ENCODE peak calls at places on chromosomes 13 and 19, in five cellular contexts. One of them, this sample, is unnamed.

GRCh38 chr19:13826652-13827235 is 31.5 kb downstream of the ZSWIM4 start:
- DNase-seq in astrocyte: no peak
- DNase-seq in IMR-90: no peak
- DNase-seq in hepatocyte: no peak
- DNase-seq in fibroblast of lung: no peak
- DNase-seq in this sample: no peak

GRCh38 chr13:78047151-78047550 is 128.5 kb upstream of the EDNRB start:
- DNase-seq in astrocyte: no peak
- DNase-seq in IMR-90: no peak
- DNase-seq in hepatocyte: no peak
- DNase-seq in fibroblast of lung: no peak
- DNase-seq in this sample: no peak

GRCh38 chr13:35927554-35927953 is 203.6 kb downstream of the DCLK1 start:
- DNase-seq in astrocyte: peak; percentile 91
- DNase-seq in IMR-90: peak; percentile 97
- DNase-seq in hepatocyte: peak; percentile 67
- DNase-seq in fibroblast of lung: peak; percentile 91
- DNase-seq in this sample: no peak

GRCh38 chr19:34499155-34499834 is 17.7 kb downstream of the WTIP start:
- DNase-seq in astrocyte: no peak
- DNase-seq in IMR-90: no peak
- DNase-seq in hepatocyte: no peak
- DNase-seq in fibroblast of lung: no peak
- DNase-seq in this sample: no peak

GRCh38 chr13:63636231-63636993 is 2220.8 kb upstream of the PCDH20 start:
- DNase-seq in astrocyte: no peak
- DNase-seq in IMR-90: no peak
- DNase-seq in hepatocyte: no peak
- DNase-seq in fibroblast of lung: no peak
- DNase-seq in this sample: peak; percentile 9

GRCh38 chr19:18506101-18506534 is 15.8 kb downstream of the ELL start:
- DNase-seq in astrocyte: no peak
- DNase-seq in IMR-90: no peak
- DNase-seq in hepatocyte: no peak
- DNase-seq in fibroblast of lung: no peak
- DNase-seq in this sample: no peak

GRCh38 chr19:56162258-56162657 is 13.6 kb upstream of the GALP start:
- DNase-seq in astrocyte: peak; percentile 20
- DNase-seq in IMR-90: peak; percentile 41
- DNase-seq in hepatocyte: peak; percentile 3
- DNase-seq in fibroblast of lung: peak; percentile 26
- DNase-seq in this sample: peak; percentile 15

GRCh38 chr19:31625056-31625455 is 275.8 kb upstream of the TSHZ3 start:
- DNase-seq in astrocyte: no peak
- DNase-seq in IMR-90: no peak
- DNase-seq in hepatocyte: no peak
- DNase-seq in fibroblast of lung: no peak
- DNase-seq in this sample: no peak

GRCh38 chr13:103805771-103806170 is 739.6 kb upstream of the SLC10A2 start:
- DNase-seq in astrocyte: no peak
- DNase-seq in IMR-90: no peak
- DNase-seq in hepatocyte: no peak
- DNase-seq in fibroblast of lung: no peak
- DNase-seq in this sample: no peak

GRCh38 chr13:110418944-110419343 is 111.9 kb downstream of the COL4A2 start:
- DNase-seq in astrocyte: no peak
- DNase-seq in IMR-90: no peak
- DNase-seq in hepatocyte: no peak
- DNase-seq in fibroblast of lung: no peak
- DNase-seq in this sample: no peak

DNA sequence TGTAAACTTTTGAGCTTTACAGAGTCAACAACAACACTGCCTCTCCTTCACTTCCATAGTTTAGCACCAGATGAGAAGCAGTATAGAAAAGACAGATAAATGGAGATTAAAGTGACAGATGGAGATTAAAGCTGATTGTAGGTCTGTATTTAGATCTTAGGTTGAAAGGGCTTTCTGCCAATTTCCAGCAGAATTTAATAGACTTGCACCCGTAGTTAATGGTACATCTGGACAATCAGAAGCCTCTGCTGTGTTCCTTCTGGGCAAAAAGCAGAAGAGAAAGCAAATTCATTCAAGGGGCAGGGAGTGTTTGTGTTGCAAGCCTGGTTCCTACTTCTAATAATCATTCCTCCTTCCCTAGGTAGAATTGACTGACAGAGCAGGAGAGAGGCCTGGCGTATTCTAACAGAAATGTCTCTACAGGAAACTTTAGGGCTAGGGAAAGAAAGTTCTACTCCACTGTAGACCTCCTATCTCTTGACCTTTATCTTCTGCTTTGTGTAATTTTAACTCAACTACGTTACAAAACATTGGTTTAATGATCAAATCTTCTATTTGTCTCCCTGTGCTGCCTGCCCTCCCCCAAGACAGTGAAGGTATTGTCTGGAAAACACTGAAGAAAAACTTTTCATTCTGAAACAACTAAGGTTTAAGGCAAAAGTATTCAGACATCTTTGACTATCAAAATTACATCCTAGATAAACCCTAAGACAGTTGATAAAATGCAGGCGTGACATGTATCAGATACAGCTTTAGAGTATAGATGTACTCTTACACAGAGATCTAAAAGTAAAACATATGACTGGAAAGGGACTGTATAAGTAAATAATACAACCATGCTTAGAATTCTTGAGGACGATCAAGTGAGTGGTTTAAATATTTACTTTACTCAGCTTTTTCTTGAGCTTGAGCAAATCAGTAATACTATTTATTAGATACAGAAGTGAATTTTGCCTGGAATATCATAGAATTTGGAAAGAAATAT is 44.5 kb downstream of the GPC6 start:
- DNase-seq in astrocyte: no peak
- DNase-seq in IMR-90: peak; percentile 44
- DNase-seq in hepatocyte: no peak
- DNase-seq in fibroblast of lung: no peak
- DNase-seq in this sample: no peak
- H3K4me1 ChIP-seq in astrocyte: peaks cover 3% of the 10 kb centered on the region
- H3K4me1 ChIP-seq in IMR-90: peaks cover 7% of the 10 kb centered on the region
- H3K4me1 ChIP-seq in hepatocyte: peaks cover 18% of the 10 kb centered on the region
- H3K4me1 ChIP-seq in fibroblast of lung: no peaks in the 10 kb centered on the region
- H3K4me1 ChIP-seq in this sample: no peaks in the 10 kb centered on the region

DNA sequence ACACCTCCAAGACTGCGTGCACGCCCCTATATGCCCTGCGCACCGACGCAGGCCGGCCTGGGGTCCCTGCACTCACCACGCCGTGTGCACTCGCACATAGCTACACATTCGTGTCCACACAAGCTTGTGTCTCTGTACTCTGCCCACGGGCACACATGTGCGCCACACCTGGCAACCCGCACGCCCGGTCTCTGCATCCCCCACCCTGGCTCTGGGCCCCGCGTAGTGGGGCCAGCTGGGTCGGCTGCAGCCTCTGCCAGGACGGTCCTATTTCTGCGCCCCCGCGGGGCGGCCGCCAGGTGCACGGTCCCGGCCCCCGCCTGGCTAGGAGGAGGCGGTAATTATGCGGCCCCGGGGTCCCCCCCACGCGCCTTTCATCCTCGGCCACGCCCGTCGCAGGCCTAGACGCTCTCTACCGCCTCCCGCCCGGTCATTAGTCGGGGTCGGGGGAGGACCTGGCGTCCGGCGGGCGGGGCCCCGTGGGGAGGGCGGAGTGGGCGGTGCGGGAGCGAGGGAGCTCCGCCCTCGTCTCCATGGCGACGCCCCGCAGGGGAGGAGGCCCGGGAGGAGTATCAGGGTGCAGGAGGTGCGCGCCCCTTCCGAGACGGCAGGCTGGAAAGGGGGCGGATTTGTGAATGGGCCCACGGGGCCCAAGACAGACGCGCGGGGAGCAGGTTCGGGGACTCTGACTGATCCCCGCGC is 2.9 kb upstream of the CIRBP start:
- DNase-seq in astrocyte: peak; percentile 58
- DNase-seq in IMR-90: peak; percentile 78
- DNase-seq in hepatocyte: peak; percentile 96
- DNase-seq in fibroblast of lung: peak; percentile 80
- DNase-seq in this sample: peak; percentile 89
- H2AFZ ChIP-seq in astrocyte: peak overlapping the region; percentile 31
- H2AFZ ChIP-seq in IMR-90: peak overlapping the region; percentile 90
- H2AFZ ChIP-seq in hepatocyte: peak overlapping the region; percentile 18
- H2AFZ ChIP-seq in fibroblast of lung: no peak overlapping the region
- H2AFZ ChIP-seq in this sample: peak overlapping the region; percentile 67

GRCh38 chr19:50356691-50357177 is 8.7 kb downstream of the NAPSA start:
- DNase-seq in astrocyte: no peak
- DNase-seq in IMR-90: no peak
- DNase-seq in hepatocyte: no peak
- DNase-seq in fibroblast of lung: no peak
- DNase-seq in this sample: no peak

GRCh38 chr19:50361290-50362029 is 4.0 kb downstream of the NAPSA start:
- DNase-seq in astrocyte: no peak
- DNase-seq in IMR-90: no peak
- DNase-seq in hepatocyte: no peak
- DNase-seq in fibroblast of lung: no peak
- DNase-seq in this sample: no peak

GRCh38 chr19:50357178-50358100 is 8.0 kb downstream of the NAPSA start:
- DNase-seq in astrocyte: peak; percentile 26
- DNase-seq in IMR-90: peak; percentile 41
- DNase-seq in hepatocyte: peak; percentile 62
- DNase-seq in fibroblast of lung: peak; percentile 47
- DNase-seq in this sample: peak; percentile 82

GRCh38 chr19:50359432-50359818 is 6.0 kb downstream of the NAPSA start:
- DNase-seq in astrocyte: no peak
- DNase-seq in IMR-90: no peak
- DNase-seq in hepatocyte: no peak
- DNase-seq in fibroblast of lung: no peak
- DNase-seq in this sample: no peak

GRCh38 chr19:50358483-50359431 is 6.7 kb downstream of the NAPSA start:
- DNase-seq in astrocyte: no peak
- DNase-seq in IMR-90: peak; percentile 20
- DNase-seq in hepatocyte: no peak
- DNase-seq in fibroblast of lung: peak; percentile 12
- DNase-seq in this sample: peak; percentile 32
- H3K4me2 ChIP-seq in astrocyte: peak overlapping the region; percentile 77
- H3K4me2 ChIP-seq in IMR-90: peak overlapping the region; percentile 97
- H3K4me2 ChIP-seq in hepatocyte: no peak overlapping the region
- H3K4me2 ChIP-seq in fibroblast of lung: peak overlapping the region; percentile 44
- H3K4me2 ChIP-seq in this sample: peak overlapping the region; percentile 79

GRCh38 chr13:28237944-28238343 is 99.6 kb downstream of the PAN3 start:
- DNase-seq in astrocyte: no peak
- DNase-seq in IMR-90: no peak
- DNase-seq in hepatocyte: no peak
- DNase-seq in fibroblast of lung: no peak
- DNase-seq in this sample: no peak

DNA sequence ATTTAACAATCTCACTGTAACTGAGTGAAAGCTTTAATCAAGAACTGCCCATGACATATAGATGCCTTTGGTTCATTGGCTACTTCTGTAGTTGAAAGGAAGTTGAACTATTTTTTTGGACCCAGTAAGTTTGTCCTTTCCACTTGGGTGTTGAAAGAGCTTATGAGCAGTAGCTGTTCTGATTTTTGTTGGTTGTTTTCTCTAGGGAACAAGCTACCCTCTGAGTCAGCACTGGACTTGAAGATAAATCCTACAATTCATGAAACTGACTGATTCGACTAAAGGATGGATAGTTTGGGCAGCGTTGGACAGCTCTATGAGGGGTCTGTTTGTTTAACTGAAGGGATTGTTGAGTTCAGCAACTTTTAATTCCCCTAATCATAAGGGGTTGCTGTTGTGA is 101.0 kb downstream of the PAN3 start:
- DNase-seq in astrocyte: no peak
- DNase-seq in IMR-90: peak; percentile 4
- DNase-seq in hepatocyte: no peak
- DNase-seq in fibroblast of lung: no peak
- DNase-seq in this sample: no peak
- H3K4me1 ChIP-seq in astrocyte: no peaks in the 10 kb centered on the region
- H3K4me1 ChIP-seq in IMR-90: no peaks in the 10 kb centered on the region
- H3K4me1 ChIP-seq in hepatocyte: no peaks in the 10 kb centered on the region
- H3K4me1 ChIP-seq in fibroblast of lung: no peaks in the 10 kb centered on the region
- H3K4me1 ChIP-seq in this sample: no peaks in the 10 kb centered on the region

DNA sequence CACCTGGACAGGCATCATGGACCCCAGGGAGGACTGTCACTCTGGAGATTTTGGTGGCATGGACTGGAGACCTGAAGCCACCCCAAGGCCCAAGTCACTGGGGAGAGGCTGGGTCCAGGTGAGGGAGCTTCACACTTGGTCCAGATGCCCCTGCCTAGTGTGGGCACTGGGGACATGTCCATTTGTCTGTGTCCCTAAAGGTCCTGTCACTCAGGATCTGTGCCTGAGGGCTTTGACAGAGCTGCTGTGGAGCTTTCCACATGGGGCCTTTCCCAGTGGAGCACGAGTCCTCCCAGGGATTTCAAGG is 40.5 kb upstream of the CEACAM8 start:
- DNase-seq in astrocyte: no peak
- DNase-seq in IMR-90: no peak
- DNase-seq in hepatocyte: no peak
- DNase-seq in fibroblast of lung: no peak
- DNase-seq in this sample: no peak
- H2AFZ ChIP-seq in astrocyte: no peak overlapping the region
- H2AFZ ChIP-seq in IMR-90: no peak overlapping the region
- H2AFZ ChIP-seq in hepatocyte: no peak overlapping the region
- H2AFZ ChIP-seq in fibroblast of lung: peak overlapping the region; percentile 20
- H2AFZ ChIP-seq in this sample: peak overlapping the region; percentile 52

GRCh38 chr19:37692956-37693660 is 26.5 kb downstream of the ZNF607 start:
- DNase-seq in astrocyte: no peak
- DNase-seq in IMR-90: no peak
- DNase-seq in hepatocyte: no peak
- DNase-seq in fibroblast of lung: peak; percentile 9
- DNase-seq in this sample: no peak
- H3K4me2 ChIP-seq in astrocyte: no peak overlapping the region
- H3K4me2 ChIP-seq in IMR-90: no peak overlapping the region
- H3K4me2 ChIP-seq in hepatocyte: peak overlapping the region; percentile 82
- H3K4me2 ChIP-seq in fibroblast of lung: no peak overlapping the region
- H3K4me2 ChIP-seq in this sample: no peak overlapping the region

GRCh38 chr13:50521191-50521590 is 322.3 kb downstream of the DLEU7 start:
- DNase-seq in astrocyte: no peak
- DNase-seq in IMR-90: no peak
- DNase-seq in hepatocyte: no peak
- DNase-seq in fibroblast of lung: no peak
- DNase-seq in this sample: no peak

GRCh38 chr13:50524540-50524939 is 319.0 kb downstream of the DLEU7 start:
- DNase-seq in astrocyte: no peak
- DNase-seq in IMR-90: no peak
- DNase-seq in hepatocyte: no peak
- DNase-seq in fibroblast of lung: no peak
- DNase-seq in this sample: no peak

GRCh38 chr13:50519866-50520265 is 323.6 kb downstream of the DLEU7 start:
- DNase-seq in astrocyte: no peak
- DNase-seq in IMR-90: no peak
- DNase-seq in hepatocyte: no peak
- DNase-seq in fibroblast of lung: no peak
- DNase-seq in this sample: no peak

GRCh38 chr13:50521750-50522149 is 321.7 kb downstream of the DLEU7 start:
- DNase-seq in astrocyte: no peak
- DNase-seq in IMR-90: peak; percentile 30
- DNase-seq in hepatocyte: peak; percentile 54
- DNase-seq in fibroblast of lung: peak; percentile 49
- DNase-seq in this sample: no peak

GRCh38 chr13:50523307-50523706 is 320.2 kb downstream of the DLEU7 start:
- DNase-seq in astrocyte: no peak
- DNase-seq in IMR-90: no peak
- DNase-seq in hepatocyte: no peak
- DNase-seq in fibroblast of lung: no peak
- DNase-seq in this sample: no peak
- H3K4me1 ChIP-seq in astrocyte: no peaks in the 10 kb centered on the region
- H3K4me1 ChIP-seq in IMR-90: peaks cover 19% of the 10 kb centered on the region
- H3K4me1 ChIP-seq in hepatocyte: peaks cover 49% of the 10 kb centered on the region
- H3K4me1 ChIP-seq in fibroblast of lung: peaks cover 5% of the 10 kb centered on the region
- H3K4me1 ChIP-seq in this sample: no peaks in the 10 kb centered on the region